ENCODE peak calls at places on chromosomes 6 and 20, in five cellular contexts. One of them, this sample, is unnamed.
A peak's percentile ranks its signal among the peaks of the same experiment; 100 is the strongest.

GRCh38 chr20:57394087-57395082 is 3.2 kb downstream of the RBM38 start:
- DNase-seq in testis: no peak
- DNase-seq in spleen: peak; percentile 78
- DNase-seq in OCI-LY7: no peak
- DNase-seq in left lung: peak; percentile 70
- DNase-seq in this sample: no peak

GRCh38 chr20:49880177-49880576 is 35.2 kb downstream of the SPATA2 start:
- DNase-seq in testis: no peak
- DNase-seq in spleen: no peak
- DNase-seq in OCI-LY7: no peak
- DNase-seq in left lung: no peak
- DNase-seq in this sample: no peak

GRCh38 chr6:23173231-23173630 is 603.9 kb downstream of the HDGFL1 start:
- DNase-seq in testis: no peak
- DNase-seq in spleen: no peak
- DNase-seq in OCI-LY7: no peak
- DNase-seq in left lung: no peak
- DNase-seq in this sample: no peak

GRCh38 chr20:60598528-60598927 is 640.3 kb downstream of the CDH26 start:
- DNase-seq in testis: no peak
- DNase-seq in spleen: no peak
- DNase-seq in OCI-LY7: no peak
- DNase-seq in left lung: peak; percentile 57
- DNase-seq in this sample: no peak

GRCh38 chr6:4660377-4661321 is 115.6 kb upstream of the CDYL start:
- DNase-seq in testis: no peak
- DNase-seq in spleen: no peak
- DNase-seq in OCI-LY7: no peak
- DNase-seq in left lung: no peak
- DNase-seq in this sample: no peak

GRCh38 chr6:40341726-40342125 is 245.4 kb downstream of the LRFN2 start:
- DNase-seq in testis: no peak
- DNase-seq in spleen: no peak
- DNase-seq in OCI-LY7: no peak
- DNase-seq in left lung: no peak
- DNase-seq in this sample: no peak

GRCh38 chr6:3294921-3295871 is 36.4 kb downstream of the PSMG4 start:
- DNase-seq in testis: no peak
- DNase-seq in spleen: peak; percentile 65
- DNase-seq in OCI-LY7: peak; percentile 20
- DNase-seq in left lung: no peak
- DNase-seq in this sample: no peak

GRCh38 chr6:22512716-22513452 is 56.5 kb upstream of the HDGFL1 start:
- DNase-seq in testis: no peak
- DNase-seq in spleen: no peak
- DNase-seq in OCI-LY7: no peak
- DNase-seq in left lung: no peak
- DNase-seq in this sample: no peak

GRCh38 chr6:145082359-145082758 is 653.0 kb downstream of the EPM2A start:
- DNase-seq in testis: no peak
- DNase-seq in spleen: no peak
- DNase-seq in OCI-LY7: no peak
- DNase-seq in left lung: no peak
- DNase-seq in this sample: no peak

GRCh38 chr6:82364087-82365010 is 732 bp downstream of the TPBG start:
- DNase-seq in testis: peak; percentile 47
- DNase-seq in spleen: peak; percentile 76
- DNase-seq in OCI-LY7: no peak
- DNase-seq in left lung: peak; percentile 87
- DNase-seq in this sample: peak; percentile 60

GRCh38 chr6:122868137-122868536 is 79.1 kb downstream of the SMPDL3A start:
- DNase-seq in testis: no peak
- DNase-seq in spleen: no peak
- DNase-seq in OCI-LY7: no peak
- DNase-seq in left lung: no peak
- DNase-seq in this sample: no peak

GRCh38 chr6:167141667-167142432 is 15.9 kb downstream of the GPR31 start:
- DNase-seq in testis: peak; percentile 56
- DNase-seq in spleen: peak; percentile 90
- DNase-seq in OCI-LY7: peak; percentile 75
- DNase-seq in left lung: peak; percentile 92
- DNase-seq in this sample: peak; percentile 66

GRCh38 chr6:107246972-107247615 is 131.8 kb upstream of the BEND3 start:
- DNase-seq in testis: no peak
- DNase-seq in spleen: no peak
- DNase-seq in OCI-LY7: no peak
- DNase-seq in left lung: no peak
- DNase-seq in this sample: no peak

GRCh38 chr6:75602164-75602896 is 650 bp downstream of the SENP6 start:
- DNase-seq in testis: peak; percentile 64
- DNase-seq in spleen: peak; percentile 92
- DNase-seq in OCI-LY7: peak; percentile 64
- DNase-seq in left lung: peak; percentile 92
- DNase-seq in this sample: peak; percentile 47

GRCh38 chr6:158517038-158517437 is 42.9 kb upstream of the TMEM181 start:
- DNase-seq in testis: no peak
- DNase-seq in spleen: no peak
- DNase-seq in OCI-LY7: no peak
- DNase-seq in left lung: no peak
- DNase-seq in this sample: no peak

GRCh38 chr6:68194846-68195478 is 440.1 kb upstream of the ADGRB3 start:
- DNase-seq in testis: no peak
- DNase-seq in spleen: peak; percentile 34
- DNase-seq in OCI-LY7: no peak
- DNase-seq in left lung: peak; percentile 20
- DNase-seq in this sample: no peak

GRCh38 chr6:2853766-2854393 is 12.2 kb upstream of the SERPINB1 start:
- DNase-seq in testis: no peak
- DNase-seq in spleen: no peak
- DNase-seq in OCI-LY7: peak; percentile 70
- DNase-seq in left lung: no peak
- DNase-seq in this sample: no peak

GRCh38 chr6:56927538-56928453 is 27.1 kb upstream of the BEND6 start:
- DNase-seq in testis: no peak
- DNase-seq in spleen: no peak
- DNase-seq in OCI-LY7: peak; percentile 4
- DNase-seq in left lung: no peak
- DNase-seq in this sample: no peak

GRCh38 chr6:90168693-90169131 is 127.9 kb downstream of the BACH2 start:
- DNase-seq in testis: no peak
- DNase-seq in spleen: no peak
- DNase-seq in OCI-LY7: no peak
- DNase-seq in left lung: no peak
- DNase-seq in this sample: no peak

GRCh38 chr6:154815938-154816820 is 83.0 kb downstream of the SCAF8 start:
- DNase-seq in testis: no peak
- DNase-seq in spleen: no peak
- DNase-seq in OCI-LY7: no peak
- DNase-seq in left lung: no peak
- DNase-seq in this sample: no peak

GRCh38 chr6:154814063-154814462 is 80.8 kb downstream of the SCAF8 start:
- DNase-seq in testis: no peak
- DNase-seq in spleen: no peak
- DNase-seq in OCI-LY7: peak; percentile 81
- DNase-seq in left lung: no peak
- DNase-seq in this sample: peak; percentile 87
- H3K27ac ChIP-seq in testis: no peak overlapping the region
- H3K27ac ChIP-seq in spleen: no peak overlapping the region
- H3K27ac ChIP-seq in OCI-LY7: peak overlapping the region; percentile 91
- H3K27ac ChIP-seq in left lung: no peak overlapping the region
- H3K27ac ChIP-seq in this sample: peak overlapping the region; percentile 41

GRCh38 chr6:42295181-42295580 is 77.5 kb upstream of the MRPS10 start:
- DNase-seq in testis: no peak
- DNase-seq in spleen: no peak
- DNase-seq in OCI-LY7: no peak
- DNase-seq in left lung: no peak
- DNase-seq in this sample: no peak
- H3K4me3 ChIP-seq in testis: no peak overlapping the region
- H3K4me3 ChIP-seq in spleen: no peak overlapping the region
- H3K4me3 ChIP-seq in OCI-LY7: no peak overlapping the region
- H3K4me3 ChIP-seq in left lung: no peak overlapping the region
- H3K4me3 ChIP-seq in this sample: no peak overlapping the region

GRCh38 chr20:6562111-6562510 is 205.4 kb upstream of the BMP2 start:
- DNase-seq in testis: no peak
- DNase-seq in spleen: no peak
- DNase-seq in OCI-LY7: no peak
- DNase-seq in left lung: no peak
- DNase-seq in this sample: no peak

GRCh38 chr20:6560978-6561377 is 206.5 kb upstream of the BMP2 start:
- DNase-seq in testis: no peak
- DNase-seq in spleen: no peak
- DNase-seq in OCI-LY7: no peak
- DNase-seq in left lung: no peak
- DNase-seq in this sample: no peak

GRCh38 chr20:6566821-6567220 is 200.7 kb upstream of the BMP2 start:
- DNase-seq in testis: no peak
- DNase-seq in spleen: no peak
- DNase-seq in OCI-LY7: no peak
- DNase-seq in left lung: no peak
- DNase-seq in this sample: no peak
- TF ChIP-seq CTCF in testis: no peak
- TF ChIP-seq CTCF in spleen: no peak
- TF ChIP-seq CTCF in OCI-LY7: no peak
- TF ChIP-seq CTCF in left lung: no peak
- TF ChIP-seq CTCF in this sample: no peak

GRCh38 chr20:23270427-23270911 is 80.1 kb upstream of the NXT1 start:
- DNase-seq in testis: no peak
- DNase-seq in spleen: peak; percentile 31
- DNase-seq in OCI-LY7: no peak
- DNase-seq in left lung: no peak
- DNase-seq in this sample: no peak
- H3K27ac ChIP-seq in testis: no peak overlapping the region
- H3K27ac ChIP-seq in spleen: no peak overlapping the region
- H3K27ac ChIP-seq in OCI-LY7: no peak overlapping the region
- H3K27ac ChIP-seq in left lung: peak overlapping the region; percentile 57
- H3K27ac ChIP-seq in this sample: no peak overlapping the region

DNA sequence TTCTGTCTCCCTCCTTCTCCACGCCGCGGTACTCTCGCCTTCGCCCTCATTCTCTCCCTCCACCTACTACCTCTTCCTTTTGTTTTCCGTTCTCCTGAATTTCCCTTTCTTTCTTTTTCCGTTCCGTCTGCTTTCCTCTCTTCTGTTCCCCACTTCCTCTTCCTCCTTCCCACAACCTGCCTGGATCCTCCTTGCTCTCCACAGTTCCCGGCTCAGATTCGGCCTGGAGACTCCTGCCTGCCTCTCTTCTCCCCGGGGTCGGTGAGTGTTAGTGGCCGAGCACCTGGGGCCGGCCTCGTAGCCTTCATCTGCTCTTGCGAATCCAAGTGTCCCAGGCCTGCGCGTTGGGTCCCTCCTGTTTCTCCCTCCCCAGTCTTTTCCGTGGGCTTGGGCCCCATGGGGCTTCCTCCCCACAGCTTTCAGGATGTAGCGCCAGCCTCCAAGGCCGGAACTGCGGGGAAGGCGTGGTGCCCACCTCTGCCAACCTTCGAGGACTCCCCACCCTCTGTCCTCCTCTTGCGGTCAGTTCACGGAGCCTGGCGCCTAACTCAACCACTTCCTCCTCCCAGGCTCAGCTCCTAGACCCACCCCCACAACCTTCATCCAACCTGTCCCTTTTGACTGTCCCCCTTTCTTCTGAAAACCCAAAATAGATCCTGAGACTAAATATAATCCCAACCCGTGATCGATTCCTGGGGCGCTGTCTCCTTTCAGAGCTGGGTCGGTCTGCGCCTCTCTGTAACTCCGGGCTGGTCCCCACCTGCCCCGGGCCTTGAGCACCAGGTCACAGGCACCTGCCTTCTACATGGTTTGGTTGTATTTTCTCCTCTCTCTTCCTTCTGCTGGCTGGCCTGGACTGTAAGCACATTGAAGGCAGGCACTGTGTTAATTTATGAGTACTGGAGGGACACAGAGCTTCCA is 6.8 kb downstream of the NRN1 start:
- DNase-seq in testis: no peak
- DNase-seq in spleen: peak; percentile 79
- DNase-seq in OCI-LY7: no peak
- DNase-seq in left lung: peak; percentile 61
- DNase-seq in this sample: no peak
- H3K4me3 ChIP-seq in testis: no peak overlapping the region
- H3K4me3 ChIP-seq in spleen: peak overlapping the region; percentile 50
- H3K4me3 ChIP-seq in OCI-LY7: no peak overlapping the region
- H3K4me3 ChIP-seq in left lung: no peak overlapping the region
- H3K4me3 ChIP-seq in this sample: no peak overlapping the region